ENCODE peak calls at places on chromosomes 2 and 18, in nine cellular contexts. One of them, this sample, is unnamed.
A peak's percentile ranks its signal among the peaks of the same experiment; 100 is the strongest.

GRCh38 chr2:224832207-224832606 is 116.0 kb upstream of the CCDC195 start:
- DNase-seq in uterus: no peak
- DNase-seq in body of pancreas: no peak
- DNase-seq in IMR-90: peak; percentile 65
- DNase-seq in esophagus muscularis mucosa: no peak
- DNase-seq in H1: no peak
- DNase-seq in tibial nerve: no peak
- DNase-seq in thyroid gland: no peak
- DNase-seq in gastrocnemius medialis: no peak
- DNase-seq in this sample: no peak

GRCh38 chr2:200810252-200810650 is 1.5 kb upstream of the BZW1 start:
- DNase-seq in H1: no peak
- DNase-seq in gastrocnemius medialis: no peak
- DNase-seq in esophagus muscularis mucosa: no peak
- DNase-seq in tibial nerve: peak; percentile 44
- DNase-seq in IMR-90: peak; percentile 93
- DNase-seq in thyroid gland: no peak
- DNase-seq in uterus: no peak
- DNase-seq in body of pancreas: peak; percentile 57
- DNase-seq in this sample: peak; percentile 48

GRCh38 chr18:72847134-72847533 is 20.7 kb downstream of the NETO1 start:
- DNase-seq in tibial nerve: no peak
- DNase-seq in thyroid gland: no peak
- DNase-seq in uterus: no peak
- DNase-seq in body of pancreas: no peak
- DNase-seq in esophagus muscularis mucosa: no peak
- DNase-seq in IMR-90: no peak
- DNase-seq in H1: no peak
- DNase-seq in gastrocnemius medialis: no peak
- DNase-seq in this sample: no peak

GRCh38 chr2:19744456-19744855 is 157.3 kb downstream of the TTC32 start:
- DNase-seq in gastrocnemius medialis: no peak
- DNase-seq in body of pancreas: no peak
- DNase-seq in thyroid gland: no peak
- DNase-seq in H1: no peak
- DNase-seq in esophagus muscularis mucosa: no peak
- DNase-seq in uterus: no peak
- DNase-seq in tibial nerve: no peak
- DNase-seq in IMR-90: no peak
- DNase-seq in this sample: no peak

GRCh38 chr2:68726608-68727367 is 7.8 kb upstream of the ARHGAP25 start:
- DNase-seq in H1: no peak
- DNase-seq in uterus: no peak
- DNase-seq in esophagus muscularis mucosa: no peak
- DNase-seq in tibial nerve: no peak
- DNase-seq in thyroid gland: peak; percentile 39
- DNase-seq in IMR-90: no peak
- DNase-seq in body of pancreas: peak; percentile 27
- DNase-seq in gastrocnemius medialis: no peak
- DNase-seq in this sample: peak; percentile 27

GRCh38 chr2:33579226-33579625 is 19.9 kb downstream of the FAM98A start:
- DNase-seq in H1: no peak
- DNase-seq in uterus: no peak
- DNase-seq in IMR-90: no peak
- DNase-seq in tibial nerve: no peak
- DNase-seq in esophagus muscularis mucosa: no peak
- DNase-seq in body of pancreas: no peak
- DNase-seq in thyroid gland: no peak
- DNase-seq in gastrocnemius medialis: no peak
- DNase-seq in this sample: no peak

GRCh38 chr2:3575534-3576324 is 669 bp downstream of the RPS7 start:
- DNase-seq in IMR-90: no peak
- DNase-seq in thyroid gland: peak; percentile 15
- DNase-seq in esophagus muscularis mucosa: no peak
- DNase-seq in H1: no peak
- DNase-seq in body of pancreas: no peak
- DNase-seq in uterus: no peak
- DNase-seq in tibial nerve: no peak
- DNase-seq in gastrocnemius medialis: no peak
- DNase-seq in this sample: no peak

GRCh38 chr2:43541165-43541564 is 54.7 kb downstream of the THADA start:
- DNase-seq in esophagus muscularis mucosa: no peak
- DNase-seq in H1: no peak
- DNase-seq in thyroid gland: no peak
- DNase-seq in gastrocnemius medialis: no peak
- DNase-seq in tibial nerve: no peak
- DNase-seq in IMR-90: peak; percentile 14
- DNase-seq in body of pancreas: no peak
- DNase-seq in uterus: no peak
- DNase-seq in this sample: no peak

GRCh38 chr2:105113616-105114275 is 75.9 kb downstream of the MRPS9 start:
- DNase-seq in thyroid gland: no peak
- DNase-seq in esophagus muscularis mucosa: peak; percentile 60
- DNase-seq in H1: no peak
- DNase-seq in IMR-90: no peak
- DNase-seq in body of pancreas: no peak
- DNase-seq in uterus: no peak
- DNase-seq in gastrocnemius medialis: no peak
- DNase-seq in tibial nerve: peak; percentile 2
- DNase-seq in this sample: no peak

GRCh38 chr2:215189393-215189792 is 51.0 kb upstream of the ABCA12 start:
- DNase-seq in body of pancreas: no peak
- DNase-seq in tibial nerve: no peak
- DNase-seq in thyroid gland: no peak
- DNase-seq in H1: no peak
- DNase-seq in IMR-90: no peak
- DNase-seq in gastrocnemius medialis: no peak
- DNase-seq in uterus: no peak
- DNase-seq in esophagus muscularis mucosa: no peak
- DNase-seq in this sample: no peak

GRCh38 chr2:46306320-46306719 is 9.1 kb downstream of the EPAS1 start:
- DNase-seq in esophagus muscularis mucosa: no peak
- DNase-seq in tibial nerve: no peak
- DNase-seq in uterus: no peak
- DNase-seq in body of pancreas: peak; percentile 55
- DNase-seq in thyroid gland: no peak
- DNase-seq in H1: no peak
- DNase-seq in IMR-90: peak; percentile 37
- DNase-seq in gastrocnemius medialis: no peak
- DNase-seq in this sample: no peak

GRCh38 chr2:166463640-166464039 is 30.4 kb downstream of the SCN7A start:
- DNase-seq in IMR-90: no peak
- DNase-seq in uterus: no peak
- DNase-seq in thyroid gland: no peak
- DNase-seq in H1: no peak
- DNase-seq in tibial nerve: no peak
- DNase-seq in gastrocnemius medialis: no peak
- DNase-seq in esophagus muscularis mucosa: no peak
- DNase-seq in body of pancreas: no peak
- DNase-seq in this sample: no peak

GRCh38 chr2:119117891-119118882 is 40.4 kb downstream of the C1QL2 start:
- DNase-seq in thyroid gland: no peak
- DNase-seq in IMR-90: no peak
- DNase-seq in esophagus muscularis mucosa: no peak
- DNase-seq in uterus: no peak
- DNase-seq in H1: peak; percentile 39
- DNase-seq in tibial nerve: no peak
- DNase-seq in gastrocnemius medialis: no peak
- DNase-seq in body of pancreas: no peak
- DNase-seq in this sample: no peak

GRCh38 chr18:59024829-59025228 is 114.9 kb upstream of the SEC11C start:
- DNase-seq in IMR-90: peak; percentile 65
- DNase-seq in esophagus muscularis mucosa: no peak
- DNase-seq in uterus: no peak
- DNase-seq in gastrocnemius medialis: no peak
- DNase-seq in body of pancreas: no peak
- DNase-seq in thyroid gland: no peak
- DNase-seq in tibial nerve: no peak
- DNase-seq in H1: no peak
- DNase-seq in this sample: peak; percentile 42

GRCh38 chr2:166424841-166425240 is 49.1 kb upstream of the SCN9A start:
- DNase-seq in body of pancreas: no peak
- DNase-seq in thyroid gland: no peak
- DNase-seq in esophagus muscularis mucosa: no peak
- DNase-seq in tibial nerve: no peak
- DNase-seq in H1: no peak
- DNase-seq in uterus: no peak
- DNase-seq in gastrocnemius medialis: no peak
- DNase-seq in IMR-90: no peak
- DNase-seq in this sample: no peak

GRCh38 chr2:101613073-101613704 is 84.3 kb upstream of the MAP4K4 start:
- DNase-seq in gastrocnemius medialis: no peak
- DNase-seq in esophagus muscularis mucosa: no peak
- DNase-seq in uterus: peak; percentile 30
- DNase-seq in body of pancreas: no peak
- DNase-seq in thyroid gland: no peak
- DNase-seq in IMR-90: no peak
- DNase-seq in H1: no peak
- DNase-seq in tibial nerve: no peak
- DNase-seq in this sample: no peak

GRCh38 chr2:101612019-101612418 is 85.5 kb upstream of the MAP4K4 start:
- DNase-seq in H1: no peak
- DNase-seq in thyroid gland: no peak
- DNase-seq in IMR-90: no peak
- DNase-seq in tibial nerve: no peak
- DNase-seq in esophagus muscularis mucosa: no peak
- DNase-seq in gastrocnemius medialis: no peak
- DNase-seq in body of pancreas: no peak
- DNase-seq in uterus: no peak
- DNase-seq in this sample: no peak

GRCh38 chr2:101610750-101611315 is 86.7 kb upstream of the MAP4K4 start:
- DNase-seq in gastrocnemius medialis: no peak
- DNase-seq in uterus: no peak
- DNase-seq in H1: no peak
- DNase-seq in IMR-90: no peak
- DNase-seq in thyroid gland: no peak
- DNase-seq in tibial nerve: no peak
- DNase-seq in esophagus muscularis mucosa: no peak
- DNase-seq in body of pancreas: no peak
- DNase-seq in this sample: no peak

GRCh38 chr2:101609434-101609833 is 88.1 kb upstream of the MAP4K4 start:
- DNase-seq in H1: no peak
- DNase-seq in uterus: no peak
- DNase-seq in body of pancreas: no peak
- DNase-seq in tibial nerve: no peak
- DNase-seq in thyroid gland: no peak
- DNase-seq in esophagus muscularis mucosa: no peak
- DNase-seq in gastrocnemius medialis: no peak
- DNase-seq in IMR-90: no peak
- DNase-seq in this sample: no peak

GRCh38 chr2:101608411-101609317 is 88.8 kb upstream of the MAP4K4 start:
- DNase-seq in thyroid gland: no peak
- DNase-seq in IMR-90: no peak
- DNase-seq in H1: no peak
- DNase-seq in body of pancreas: no peak
- DNase-seq in uterus: no peak
- DNase-seq in esophagus muscularis mucosa: no peak
- DNase-seq in tibial nerve: no peak
- DNase-seq in gastrocnemius medialis: no peak
- DNase-seq in this sample: no peak
- TF ChIP-seq POLR2A in thyroid gland: no peak
- TF ChIP-seq POLR2A in IMR-90: no peak
- TF ChIP-seq POLR2A in H1: no peak
- TF ChIP-seq POLR2A in body of pancreas: no peak
- TF ChIP-seq POLR2A in uterus: no peak
- TF ChIP-seq POLR2A in esophagus muscularis mucosa: no peak
- TF ChIP-seq POLR2A in tibial nerve: no peak
- TF ChIP-seq POLR2A in gastrocnemius medialis: no peak
- TF ChIP-seq POLR2A in this sample: no peak

DNA sequence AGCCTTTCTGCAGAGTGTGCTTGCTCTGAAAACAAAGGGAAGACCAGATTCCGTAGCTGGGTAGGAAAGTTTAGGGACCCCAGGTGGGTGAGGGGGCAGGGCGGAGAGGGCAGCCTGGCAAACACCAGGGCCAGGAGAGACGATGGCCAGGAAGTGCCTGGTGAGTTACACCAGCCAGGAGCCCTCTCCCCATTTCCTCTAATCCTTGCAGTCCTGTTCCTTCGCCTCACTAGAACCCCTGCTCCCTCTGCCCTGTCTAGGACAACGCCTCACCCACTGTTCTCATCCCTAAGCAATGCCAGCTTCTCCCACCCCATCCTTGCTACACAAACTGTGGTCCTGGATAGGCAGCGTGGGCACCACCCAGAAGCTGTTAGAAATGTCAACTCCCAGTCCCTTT is 11.2 kb downstream of the WIPF1 start:
- DNase-seq in H1: no peak
- DNase-seq in tibial nerve: no peak
- DNase-seq in body of pancreas: no peak
- DNase-seq in thyroid gland: no peak
- DNase-seq in gastrocnemius medialis: no peak
- DNase-seq in IMR-90: no peak
- DNase-seq in esophagus muscularis mucosa: no peak
- DNase-seq in uterus: no peak
- DNase-seq in this sample: no peak
- H3K4me3 ChIP-seq in H1: no peak overlapping the region
- H3K4me3 ChIP-seq in tibial nerve: no peak overlapping the region
- H3K4me3 ChIP-seq in body of pancreas: no peak overlapping the region
- H3K4me3 ChIP-seq in thyroid gland: no peak overlapping the region
- H3K4me3 ChIP-seq in gastrocnemius medialis: no peak overlapping the region
- H3K4me3 ChIP-seq in IMR-90: no peak overlapping the region
- H3K4me3 ChIP-seq in esophagus muscularis mucosa: no peak overlapping the region
- H3K4me3 ChIP-seq in uterus: no peak overlapping the region
- H3K4me3 ChIP-seq in this sample: no peak overlapping the region

DNA sequence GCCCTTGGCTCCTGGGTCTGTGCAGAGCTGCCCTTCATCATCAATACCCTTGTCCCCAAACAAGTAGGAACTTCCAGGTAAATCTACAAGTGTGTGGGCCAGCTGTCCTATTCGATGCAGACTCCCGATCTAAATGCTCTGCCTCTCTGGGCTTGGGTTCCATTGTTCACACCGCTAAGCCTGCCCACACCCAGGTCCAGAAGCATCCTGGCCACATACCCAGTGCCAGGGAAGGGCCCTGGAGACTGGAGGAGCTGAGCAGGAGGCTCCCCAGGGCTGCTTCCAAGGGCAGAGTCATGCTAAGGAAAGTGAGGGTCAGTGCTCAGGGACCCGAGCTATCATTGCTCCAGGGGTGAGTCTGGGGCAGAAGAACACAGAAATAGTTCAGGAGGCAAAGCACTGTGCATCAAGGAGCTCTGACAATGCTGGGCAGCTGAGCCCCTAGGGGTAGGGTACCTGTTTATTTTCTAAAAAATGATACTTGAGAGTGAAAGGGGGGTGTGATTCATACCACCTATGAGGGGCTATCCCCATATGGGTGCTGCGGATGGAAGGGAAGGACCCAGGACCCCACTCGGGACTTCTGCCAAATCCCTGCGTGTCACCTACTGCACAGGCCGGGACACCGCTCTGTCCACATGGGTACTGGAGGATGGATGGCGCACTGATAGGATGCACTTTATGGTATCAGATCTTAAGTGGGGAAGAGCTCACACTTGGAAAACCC is 25.8 kb upstream of the TWIST2 start:
- DNase-seq in body of pancreas: no peak
- DNase-seq in H1: no peak
- DNase-seq in IMR-90: no peak
- DNase-seq in uterus: no peak
- DNase-seq in esophagus muscularis mucosa: peak; percentile 83
- DNase-seq in thyroid gland: no peak
- DNase-seq in tibial nerve: no peak
- DNase-seq in gastrocnemius medialis: no peak
- DNase-seq in this sample: no peak
- H3K27me3 ChIP-seq in body of pancreas: no peaks in the 10 kb centered on the region
- H3K27me3 ChIP-seq in H1: no peaks in the 10 kb centered on the region
- H3K27me3 ChIP-seq in IMR-90: peaks cover 10% of the 10 kb centered on the region
- H3K27me3 ChIP-seq in uterus: no peaks in the 10 kb centered on the region
- H3K27me3 ChIP-seq in esophagus muscularis mucosa: no peaks in the 10 kb centered on the region
- H3K27me3 ChIP-seq in thyroid gland: no peaks in the 10 kb centered on the region
- H3K27me3 ChIP-seq in tibial nerve: no peaks in the 10 kb centered on the region
- H3K27me3 ChIP-seq in gastrocnemius medialis: peaks cover 8% of the 10 kb centered on the region
- H3K27me3 ChIP-seq in this sample: peaks cover 4% of the 10 kb centered on the region

GRCh38 chr18:32018331-32019250 is at the start of gene RNF125:
- DNase-seq in thyroid gland: peak; percentile 78
- DNase-seq in tibial nerve: peak; percentile 58
- DNase-seq in H1: peak; percentile 85
- DNase-seq in body of pancreas: peak; percentile 77
- DNase-seq in uterus: peak; percentile 68
- DNase-seq in IMR-90: peak; percentile 68
- DNase-seq in esophagus muscularis mucosa: peak; percentile 93
- DNase-seq in gastrocnemius medialis: peak; percentile 10
- DNase-seq in this sample: peak; percentile 79
- TF ChIP-seq POLR2A in thyroid gland: peak; percentile 46
- TF ChIP-seq POLR2A in tibial nerve: no peak
- TF ChIP-seq POLR2A in H1: peak; percentile 61
- TF ChIP-seq POLR2A in body of pancreas: peak; percentile 87
- TF ChIP-seq POLR2A in uterus: no peak
- TF ChIP-seq POLR2A in IMR-90: no peak
- TF ChIP-seq POLR2A in esophagus muscularis mucosa: no peak
- TF ChIP-seq POLR2A in gastrocnemius medialis: peak; percentile 40
- TF ChIP-seq POLR2A in this sample: peak; percentile 35